ENCODE peak calls at places on chromosomes 3 and 15, in ten cellular contexts. B is heart left ventricle, L is astrocyte, T is heart right ventricle, Q is PC-9, F is pancreas, W is adrenal gland, V is A549, M is body of pancreas, U is mammary epithelial cell. P is an unnamed sample. For H3K4me1, the result is how much of the 10 kb centered on the place peaks cover.

GRCh38 chr15:29822100-29822684 is at the start of gene TJP1:
- DNase-seq in W (peak), V (peak), T (peak), M (peak), Q (peak), B (peak), U (peak), L (peak), F (peak), P (peak)

GRCh38 chr3:69435274-69436262 is 49.7 kb upstream of the FRMD4B start:
- DNase-seq in W (no peak), L (no peak), U (no peak), Q (no peak), F (no peak), V (no peak), B (no peak), M (no peak), T (no peak), P (no peak)

GRCh38 chr15:28191832-28192231 is 92.7 kb upstream of the OCA2 start:
- DNase-seq in W (peak), T (peak), L (peak), B (peak), U (no peak), Q (no peak), F (no peak), M (peak), V (peak), P (peak)

GRCh38 chr3:190972840-190973270 is 110.4 kb upstream of the GMNC start:
- DNase-seq in L (no peak), V (no peak), Q (no peak), W (no peak), T (no peak), B (no peak), M (no peak), F (no peak), U (peak), P (no peak)

GRCh38 chr3:185823280-185824044 is 1.4 kb downstream of the IGF2BP2 start:
- DNase-seq in M (peak), T (peak), V (no peak), U (peak), F (peak), L (no peak), B (peak), Q (peak), W (peak), P (peak)

GRCh38 chr15:75671684-75672083 is 24.0 kb downstream of the SNX33 start:
- DNase-seq in U (no peak), L (peak), B (no peak), T (no peak), W (no peak), V (no peak), Q (no peak), F (no peak), M (no peak), P (peak)

GRCh38 chr3:172646439-172647015 is 64.3 kb downstream of the NCEH1 start:
- DNase-seq in B (peak), M (peak), F (no peak), U (peak), T (peak), W (peak), L (peak), V (no peak), Q (peak), P (no peak)

GRCh38 chr3:111695584-111696213 is 100.6 kb upstream of the ZBED2 start:
- DNase-seq in L (peak), B (no peak), F (no peak), U (peak), W (no peak), Q (no peak), V (peak), M (no peak), T (no peak), P (peak)

GRCh38 chr15:77335298-77335697 is 84.6 kb downstream of the PEAK1 start:
- DNase-seq in F (no peak), B (peak), Q (no peak), T (peak), M (no peak), U (no peak), V (no peak), L (no peak), W (peak), P (no peak)

GRCh38 chr3:140225996-140226395 is 291.0 kb downstream of the CLSTN2 start:
- DNase-seq in L (no peak), U (no peak), T (no peak), Q (no peak), B (no peak), M (no peak), F (no peak), W (no peak), V (no peak), P (no peak)

GRCh38 chr3:113147608-113148306 is 63.6 kb upstream of the BOC start:
- DNase-seq in F (no peak), L (no peak), U (no peak), T (peak), V (no peak), Q (no peak), M (no peak), B (peak), W (no peak), P (no peak)

GRCh38 chr15:58260186-58260910 is 122.2 kb downstream of the AQP9 start:
- DNase-seq in T (no peak), L (no peak), U (no peak), V (no peak), B (no peak), Q (peak), F (no peak), W (no peak), M (no peak), P (no peak)

GRCh38 chr15:95929232-95929846 is 401.2 kb upstream of the NR2F2 start:
- DNase-seq in T (no peak), V (no peak), W (no peak), F (no peak), M (no peak), L (peak), B (no peak), Q (no peak), U (peak), P (peak)

GRCh38 chr3:138458774-138459499 is 24.5 kb downstream of the ESYT3 start:
- DNase-seq in W (no peak), V (no peak), F (no peak), L (no peak), M (no peak), B (no peak), Q (no peak), T (no peak), U (no peak), P (no peak)

GRCh38 chr3:61172684-61173083 is 78.6 kb downstream of the FHIT start:
- DNase-seq in T (no peak), M (peak), F (no peak), B (no peak), V (no peak), U (no peak), Q (peak), W (no peak), L (no peak), P (no peak)

GRCh38 chr3:117868766-117869165 is 1159.2 kb downstream of the TUSC7 start:
- DNase-seq in F (no peak), B (no peak), U (no peak), W (no peak), L (peak), V (no peak), T (no peak), Q (no peak), M (no peak), P (no peak)

GRCh38 chr3:13141991-13142412 is 68.8 kb upstream of the IQSEC1 start:
- DNase-seq in Q (peak), F (no peak), L (peak), M (no peak), V (no peak), B (no peak), U (peak), T (peak), W (peak), P (peak)

GRCh38 chr15:39181901-39182300 is 399.0 kb upstream of the THBS1 start:
- DNase-seq in B (no peak), U (no peak), T (no peak), Q (no peak), V (peak), M (no peak), L (no peak), W (no peak), F (no peak), P (no peak)

GRCh38 chr15:92079047-92079446 is 225.5 kb downstream of the SLCO3A1 start:
- DNase-seq in F (no peak), M (no peak), U (no peak), Q (no peak), B (no peak), T (no peak), V (peak), L (no peak), W (no peak), P (no peak)

GRCh38 chr15:55230051-55230670 is 33.4 kb upstream of the RSL24D1 start:
- DNase-seq in M (no peak), U (no peak), W (no peak), B (no peak), T (no peak), L (peak), F (no peak), V (no peak), Q (no peak), P (peak)

GRCh38 chr3:144502398-144502797 is 530.8 kb downstream of the DIPK2A start:
- DNase-seq in Q (no peak), W (no peak), U (no peak), F (no peak), B (no peak), L (no peak), T (no peak), M (no peak), V (no peak), P (no peak)

GRCh38 chr3:12796171-12797123 is at the start of gene CAND2:
- DNase-seq in F (no peak), M (peak), U (no peak), Q (no peak), L (peak), T (peak), V (peak), B (peak), W (peak), P (peak)

GRCh38 chr3:13019243-13019701 is 54.0 kb downstream of the IQSEC1 start:
- DNase-seq in W (peak), V (no peak), Q (peak), U (peak), F (no peak), B (peak), L (peak), M (no peak), T (peak), P (peak)

GRCh38 chr15:51223771-51224229 is 114.6 kb downstream of the CYP19A1 start:
- DNase-seq in B (no peak), F (no peak), W (no peak), V (peak), Q (peak), M (peak), T (no peak), L (peak), U (peak), P (no peak)

GRCh38 chr3:51819709-51820406 is 40.8 kb upstream of the IQCF6 start:
- DNase-seq in Q (no peak), T (no peak), W (no peak), U (no peak), F (no peak), B (no peak), L (no peak), V (peak), M (no peak), P (no peak)

GRCh38 chr3:145942052-145942451 is 218.9 kb downstream of the PLOD2 start:
- DNase-seq in V (no peak), B (no peak), W (no peak), T (no peak), F (no peak), M (no peak), L (peak), Q (no peak), U (peak), P (no peak)

GRCh38 chr3:128068156-128068620 is 16.0 kb downstream of the SEC61A1 start:
- DNase-seq in U (no peak), L (no peak), T (no peak), M (peak), B (no peak), V (peak), Q (peak), F (no peak), W (no peak), P (peak)

GRCh38 chr15:88904808-88905327 is 8.3 kb downstream of the MFGE8 start:
- DNase-seq in W (peak), M (peak), B (peak), V (peak), Q (peak), T (peak), L (no peak), U (peak), F (peak), P (peak)
- H3K4me1 ChIP-seq in W (under half), M (under half), B (under half), V (under half), Q (under half), T (half or more), L (under half), U (under half), F (under half), P (under half)

DNA sequence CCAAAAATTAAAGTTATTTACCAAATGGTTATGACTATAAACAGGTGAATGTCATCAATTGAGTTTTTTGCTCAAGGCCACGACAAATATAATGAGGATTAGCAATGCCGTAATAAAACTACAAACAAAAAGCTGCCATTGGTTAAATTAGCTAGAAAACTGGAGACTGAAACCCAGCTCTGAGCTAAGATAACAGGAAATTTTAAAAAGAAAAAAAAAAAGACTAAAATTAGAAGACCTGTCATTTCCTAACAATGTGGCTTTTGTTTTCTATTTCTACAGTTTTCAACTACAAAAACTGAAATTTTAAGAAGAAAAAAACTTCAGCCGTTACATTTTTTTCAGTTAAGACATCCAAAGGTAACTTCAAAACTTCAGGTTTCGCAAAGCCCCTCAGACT is 9.7 kb downstream of the SLC12A6 start:
- DNase-seq in U (no peak), B (no peak), Q (no peak), F (no peak), M (no peak), L (no peak), W (no peak), T (no peak), V (no peak), P (no peak)
- H3K27ac ChIP-seq in U (no peak), B (no peak), Q (no peak), F (no peak), M (no peak), L (no peak), W (no peak), T (peak), V (no peak), P (no peak)

GRCh38 chr3:194880940-194881925 is 195.6 kb downstream of the FAM43A start:
- DNase-seq in Q (no peak), V (no peak), B (no peak), T (no peak), W (no peak), L (no peak), U (no peak), F (no peak), M (no peak), P (no peak)
- H3K4me1 ChIP-seq in Q (under half), V (under half), B (under half), T (half or more), W (under half), L (under half), U (under half), F (under half), M (under half), P (under half)

DNA sequence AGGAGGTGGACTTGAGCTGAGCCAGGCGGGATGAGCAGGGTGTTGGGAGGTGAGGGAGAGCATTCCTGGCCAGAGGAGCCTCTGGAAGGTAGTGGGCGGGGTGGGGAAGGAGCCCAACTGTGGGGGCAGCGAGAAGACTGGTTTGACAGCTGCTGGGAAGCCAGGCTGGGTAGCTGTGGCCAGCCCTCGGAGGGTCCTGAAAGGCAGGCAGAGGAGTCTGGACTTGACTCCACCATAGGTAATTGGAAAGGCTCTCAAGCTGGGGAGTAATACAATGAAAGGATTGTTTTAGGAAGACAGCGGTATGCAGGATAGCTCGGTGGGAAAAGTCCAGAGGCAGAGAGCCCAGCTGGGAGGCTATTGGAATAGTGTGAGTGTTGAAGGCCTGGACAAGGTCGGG is 17.2 kb downstream of the EPHB3 start:
- DNase-seq in B (no peak), Q (no peak), L (no peak), T (no peak), V (no peak), U (peak), M (no peak), W (no peak), F (peak), P (no peak)
- H3K27ac ChIP-seq in B (no peak), Q (no peak), L (no peak), T (no peak), V (no peak), U (peak), M (peak), W (no peak), F (no peak), P (peak)

DNA sequence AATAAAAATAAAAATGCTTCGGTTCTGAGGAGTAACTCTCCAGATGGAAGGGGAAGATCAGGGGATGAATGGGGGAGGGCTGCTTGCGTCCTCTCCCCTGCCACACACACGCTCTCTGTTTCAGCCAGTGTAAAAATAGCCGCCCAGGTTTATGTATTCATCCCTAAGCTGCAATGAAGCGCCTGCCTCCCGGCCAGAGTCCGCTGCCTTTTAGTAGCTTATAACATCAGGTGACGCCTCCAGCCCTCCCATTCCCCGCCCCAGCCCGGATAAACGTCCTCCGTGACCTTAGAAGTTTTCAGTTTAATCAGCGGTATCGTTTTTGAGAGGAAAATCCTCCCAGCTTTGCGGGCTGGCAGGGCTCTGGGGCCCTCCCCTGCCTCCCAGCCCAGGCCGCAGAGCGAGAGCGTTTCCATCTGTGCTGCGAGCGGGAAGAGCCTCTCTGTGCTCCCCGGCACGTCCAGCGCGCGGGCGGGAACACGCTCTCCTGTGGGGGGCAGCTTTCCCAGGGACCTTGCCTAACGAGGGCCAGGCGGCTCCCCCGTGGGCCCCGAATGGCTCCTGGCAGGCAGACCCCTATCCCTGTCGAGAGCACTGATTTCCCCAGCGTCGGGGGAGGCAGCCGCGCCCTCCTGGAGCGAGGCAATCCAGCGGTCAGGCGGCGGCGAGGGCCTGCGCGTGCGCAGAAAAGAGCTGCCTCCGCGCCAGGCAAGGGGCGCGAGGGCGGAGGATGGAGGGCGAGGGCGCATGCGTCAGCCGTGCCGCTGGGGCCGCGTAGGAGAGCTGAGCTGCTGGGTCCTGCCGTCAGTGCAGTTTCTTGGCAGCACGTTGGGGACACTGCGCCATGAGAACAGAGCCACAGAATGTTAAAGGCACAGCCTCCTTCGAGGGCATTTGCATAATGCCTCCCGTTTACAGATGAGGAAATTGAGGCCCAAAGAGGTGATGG is 71.2 kb downstream of the CCNL1 start:
- DNase-seq in W (peak), U (peak), F (peak), T (peak), Q (peak), M (peak), B (peak), L (peak), V (peak), P (peak)
- H3K4me1 ChIP-seq in W (under half), U (under half), F (under half), T (half or more), Q (under half), M (under half), B (half or more), L (under half), V (under half), P (half or more)

GRCh38 chr15:63292771-63293170 is 15.4 kb downstream of the APH1B start:
- DNase-seq in F (no peak), W (no peak), M (no peak), L (no peak), B (no peak), U (no peak), Q (no peak), T (no peak), V (no peak), P (peak)

GRCh38 chr15:63288778-63289378 is 11.5 kb downstream of the APH1B start:
- DNase-seq in M (no peak), F (no peak), T (no peak), Q (no peak), L (no peak), V (peak), B (no peak), W (no peak), U (peak), P (peak)

GRCh38 chr15:63291507-63291906 is 14.1 kb downstream of the APH1B start:
- DNase-seq in M (no peak), V (peak), Q (no peak), W (no peak), U (peak), F (no peak), T (no peak), L (peak), B (no peak), P (no peak)

GRCh38 chr15:63294354-63294753 is 16.9 kb downstream of the APH1B start:
- DNase-seq in F (no peak), Q (no peak), U (no peak), W (no peak), M (peak), L (no peak), T (no peak), V (no peak), B (no peak), P (no peak)

DNA sequence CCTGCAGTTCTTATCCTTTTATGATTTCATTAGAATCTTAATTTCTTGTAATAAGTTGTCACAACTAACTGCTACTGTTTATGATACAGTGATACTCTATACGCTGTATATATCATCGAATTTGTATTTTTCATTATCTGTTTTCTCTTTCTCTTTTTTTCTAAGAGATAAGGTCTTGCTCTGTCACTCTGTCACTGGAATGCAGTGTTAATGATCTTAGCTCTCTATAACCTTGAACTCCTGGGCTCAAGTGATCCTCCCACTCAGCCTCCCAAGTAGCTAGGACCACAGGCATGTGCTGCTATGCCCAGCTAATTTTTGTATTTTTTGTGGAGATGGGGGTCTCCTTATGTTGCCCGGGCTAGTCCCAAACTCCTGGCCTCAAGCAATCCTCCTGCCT is 14.8 kb downstream of the APH1B start:
- DNase-seq in W (no peak), L (no peak), V (no peak), M (no peak), F (no peak), U (no peak), B (no peak), Q (no peak), T (no peak), P (no peak)
- H3K27ac ChIP-seq in W (peak), L (peak), V (no peak), M (no peak), F (no peak), U (no peak), B (no peak), Q (no peak), T (peak), P (no peak)

GRCh38 chr3:150237490-150237889 is 170.6 kb upstream of the TSC22D2 start:
- DNase-seq in T (no peak), L (peak), Q (peak), F (no peak), V (peak), M (no peak), W (peak), B (no peak), U (peak), P (peak)
- H3K4me1 ChIP-seq in T (under half), L (half or more), Q (under half), F (under half), V (under half), M (under half), W (under half), B (under half), U (half or more), P (under half)